ENCODE peak calls at places on chromosomes 6 and 20, in five cellular contexts. Z is spleen, O is breast epithelium, A is K562, S is sigmoid colon. P is an unnamed sample.

GRCh38 chr6:105898286-105898685 is 187.8 kb upstream of the PRDM1 start:
- DNase-seq in Z (no peak), O (no peak), A (no peak), S (no peak), P (no peak)

GRCh38 chr20:2967841-2968240 is 75.6 kb upstream of the GNRH2 start:
- DNase-seq in Z (no peak), O (no peak), A (no peak), S (no peak), P (no peak)

GRCh38 chr6:14796974-14797762 is 448.7 kb upstream of the JARID2 start:
- DNase-seq in Z (no peak), O (no peak), A (no peak), S (no peak), P (peak)

GRCh38 chr6:35718911-35719381 is 17.9 kb upstream of the ARMC12 start:
- DNase-seq in Z (no peak), O (no peak), A (no peak), S (peak), P (no peak)

GRCh38 chr6:100099189-100100074 is 105.4 kb upstream of the MCHR2 start:
- DNase-seq in Z (no peak), O (no peak), A (no peak), S (no peak), P (no peak)

GRCh38 chr6:93323630-93324029 is 95.7 kb downstream of the EPHA7 start:
- DNase-seq in Z (no peak), O (no peak), A (no peak), S (no peak), P (no peak)

GRCh38 chr6:14113951-14114350 is 3.6 kb upstream of the CD83 start:
- DNase-seq in Z (no peak), O (no peak), A (no peak), S (no peak), P (no peak)

GRCh38 chr6:36625161-36625919 is 31.2 kb downstream of the SRSF3 start:
- DNase-seq in Z (peak), O (no peak), A (no peak), S (peak), P (no peak)

GRCh38 chr6:53293691-53294090 is 55.1 kb downstream of the ELOVL5 start:
- DNase-seq in Z (no peak), O (no peak), A (no peak), S (no peak), P (no peak)

GRCh38 chr6:36650848-36651247 is 27.7 kb upstream of the CDKN1A start:
- DNase-seq in Z (no peak), O (no peak), A (no peak), S (no peak), P (no peak)

GRCh38 chr6:14092861-14093789 is 24.4 kb upstream of the CD83 start:
- DNase-seq in Z (no peak), O (no peak), A (no peak), S (no peak), P (no peak)

GRCh38 chr6:2351807-2352431 is 106.5 kb upstream of the GMDS start:
- DNase-seq in Z (no peak), O (no peak), A (no peak), S (no peak), P (no peak)

GRCh38 chr20:63636752-63637633 is 10.1 kb upstream of the GMEB2 start:
- DNase-seq in Z (no peak), O (no peak), A (peak), S (no peak), P (no peak)

GRCh38 chr6:104473021-104473429 is 386.7 kb downstream of the HACE1 start:
- DNase-seq in Z (no peak), O (no peak), A (no peak), S (no peak), P (no peak)

GRCh38 chr20:18466574-18466893 is 296 bp downstream of the DZANK1 start:
- DNase-seq in Z (no peak), O (no peak), A (no peak), S (no peak), P (no peak)

GRCh38 chr6:125294925-125295324 is 6.8 kb downstream of the HDDC2 start:
- DNase-seq in Z (no peak), O (no peak), A (no peak), S (no peak), P (no peak)

GRCh38 chr6:95325858-95326257 is 251.5 kb upstream of the MANEA start:
- DNase-seq in Z (no peak), O (no peak), A (no peak), S (no peak), P (no peak)

GRCh38 chr6:105608393-105608705 is 205.5 kb upstream of the PREP start:
- DNase-seq in Z (no peak), O (no peak), A (no peak), S (no peak), P (no peak)

GRCh38 chr6:105869835-105870506 is 216.2 kb upstream of the PRDM1 start:
- DNase-seq in Z (no peak), O (no peak), A (no peak), S (no peak), P (no peak)

GRCh38 chr6:95803889-95804288 is 211.9 kb upstream of the FUT9 start:
- DNase-seq in Z (no peak), O (no peak), A (no peak), S (no peak), P (no peak)

GRCh38 chr6:4780360-4780812 is 4.2 kb downstream of the CDYL start:
- DNase-seq in Z (no peak), O (no peak), A (no peak), S (no peak), P (no peak)

GRCh38 chr6:16576391-16577368 is 184.6 kb downstream of the ATXN1 start:
- DNase-seq in Z (no peak), O (no peak), A (no peak), S (no peak), P (no peak)

GRCh38 chr20:20568604-20569205 is 143.7 kb downstream of the RALGAPA2 start:
- DNase-seq in Z (no peak), O (no peak), A (peak), S (no peak), P (peak)

GRCh38 chr20:22567944-22568871 is 16.2 kb downstream of the FOXA2 start:
- DNase-seq in Z (no peak), O (no peak), A (no peak), S (no peak), P (no peak)

GRCh38 chr20:10427060-10427692 is 6.8 kb downstream of the MKKS start:
- DNase-seq in Z (peak), O (no peak), A (peak), S (no peak), P (no peak)

GRCh38 chr6:170292778-170293164 is 1.9 kb upstream of the DLL1 start:
- DNase-seq in Z (peak), O (no peak), A (peak), S (peak), P (no peak)

GRCh38 chr6:31799781-31800180 is 4.2 kb upstream of the VARS1 start:
- DNase-seq in Z (peak), O (no peak), A (no peak), S (no peak), P (no peak)

GRCh38 chr6:151537561-151537960 is 43.7 kb downstream of the CCDC170 start:
- DNase-seq in Z (no peak), O (no peak), A (no peak), S (no peak), P (no peak)

GRCh38 chr6:50956014-50956413 is 137.3 kb downstream of the TFAP2B start:
- DNase-seq in Z (no peak), O (no peak), A (no peak), S (no peak), P (no peak)

GRCh38 chr6:34585512-34586045 is 29.4 kb upstream of the SPDEF start:
- DNase-seq in Z (no peak), O (no peak), A (no peak), S (peak), P (no peak)

GRCh38 chr20:9390441-9390840 is 123.9 kb upstream of the LAMP5 start:
- DNase-seq in Z (no peak), O (no peak), A (no peak), S (no peak), P (no peak)

GRCh38 chr6:40803897-40804702 is 216.9 kb upstream of the LRFN2 start:
- DNase-seq in Z (no peak), O (no peak), A (no peak), S (no peak), P (no peak)

GRCh38 chr20:9838378-9839295 is at the start of gene PAK5:
- DNase-seq in Z (peak), O (peak), A (no peak), S (no peak), P (no peak)

GRCh38 chr20:25399038-25399430 is 8.4 kb upstream of the ABHD12 start:
- DNase-seq in Z (no peak), O (peak), A (peak), S (no peak), P (peak)

GRCh38 chr6:21946298-21946783 is 350.5 kb downstream of the PRL start:
- DNase-seq in Z (no peak), O (peak), A (no peak), S (no peak), P (no peak)
- TF ChIP-seq POLR2AphosphoS5 in Z (no peak), O (no peak), A (peak), S (no peak), P (no peak)

GRCh38 chr6:119077643-119078448 is 618 bp downstream of the FAM184A start:
- DNase-seq in Z (peak), O (peak), A (peak), S (peak), P (no peak)

GRCh38 chr6:119076966-119077642 is 1.4 kb downstream of the FAM184A start:
- DNase-seq in Z (no peak), O (no peak), A (no peak), S (no peak), P (no peak)

GRCh38 chr6:119079288-119079809 is 885 bp upstream of the FAM184A start:
- DNase-seq in Z (no peak), O (no peak), A (no peak), S (no peak), P (peak)

GRCh38 chr6:119076173-119076965 is 2.1 kb downstream of the FAM184A start:
- DNase-seq in Z (no peak), O (no peak), A (no peak), S (no peak), P (no peak)

GRCh38 chr6:119078449-119079287 is at the start of gene FAM184A:
- DNase-seq in Z (peak), O (peak), A (peak), S (peak), P (no peak)
- H3K27ac ChIP-seq in Z (peak), O (peak), A (peak), S (peak), P (no peak)

DNA sequence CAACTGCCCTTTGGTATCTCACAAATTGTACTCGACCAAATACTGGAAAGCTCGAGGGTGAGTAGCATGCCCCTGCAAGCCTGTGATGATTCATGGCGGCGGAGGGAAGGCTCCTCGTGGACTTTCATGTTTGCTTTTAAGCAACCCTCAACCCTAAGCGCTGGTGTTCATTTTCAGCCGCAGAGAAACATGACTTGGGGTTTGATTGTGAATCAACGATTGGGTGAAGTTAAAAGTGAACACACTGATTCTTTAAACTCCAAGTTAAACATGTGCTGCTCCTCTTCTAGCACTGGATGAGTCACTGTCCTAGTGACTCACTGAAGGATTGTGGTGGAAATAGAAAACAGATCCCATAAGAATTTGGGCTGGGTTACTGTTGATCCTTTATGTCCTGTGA is 8.3 kb downstream of the CD109 start:
- DNase-seq in Z (no peak), O (peak), A (no peak), S (no peak), P (no peak)
- TF ChIP-seq POLR2AphosphoS5 in Z (no peak), O (no peak), A (no peak), S (peak), P (no peak)

GRCh38 chr6:42050011-42050896 is at the start of gene TAF8:
- DNase-seq in Z (peak), O (peak), A (peak), S (peak), P (peak)

GRCh38 chr6:42047220-42047590 is 3.1 kb upstream of the TAF8 start:
- DNase-seq in Z (no peak), O (no peak), A (no peak), S (peak), P (no peak)

GRCh38 chr6:42047790-42048405 is 2.4 kb upstream of the TAF8 start:
- DNase-seq in Z (peak), O (peak), A (no peak), S (peak), P (no peak)

GRCh38 chr6:42050897-42051653 is 751 bp downstream of the TAF8 start:
- DNase-seq in Z (no peak), O (no peak), A (no peak), S (peak), P (no peak)

DNA sequence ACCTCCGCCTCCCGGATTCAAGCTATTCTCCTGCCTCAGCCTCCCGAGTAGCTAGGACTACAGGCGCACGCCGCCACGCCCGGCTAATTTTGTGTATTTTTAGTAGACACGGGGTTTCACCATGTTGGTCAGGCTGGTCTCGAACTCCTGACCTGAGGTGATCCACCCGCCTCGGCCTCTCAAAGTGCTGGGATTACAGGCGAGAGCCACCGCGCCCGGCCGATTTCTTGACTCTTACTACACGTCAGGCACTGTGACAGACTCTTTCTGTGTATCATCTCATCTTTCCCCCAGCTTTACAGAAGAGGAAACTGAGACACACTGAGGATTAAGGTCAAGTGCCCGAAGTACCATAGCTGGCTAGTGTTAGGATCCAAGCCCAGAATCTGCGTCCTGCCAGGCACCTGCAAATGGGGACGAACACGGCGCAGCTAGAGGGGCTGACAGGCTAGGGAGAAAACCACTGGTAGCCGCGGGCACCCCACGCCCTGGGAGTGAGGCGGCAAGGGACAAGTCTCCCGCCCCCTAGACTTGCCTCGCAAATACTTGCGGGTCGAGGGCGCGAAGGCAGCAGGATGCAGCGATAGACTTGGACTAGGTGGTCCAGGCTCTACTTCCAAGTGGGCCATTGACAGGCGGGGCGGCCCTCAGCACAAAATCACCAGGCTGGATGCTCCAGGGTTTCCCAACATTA is 1.1 kb upstream of the TAF8 start:
- DNase-seq in Z (peak), O (peak), A (no peak), S (peak), P (no peak)
- H3K27ac ChIP-seq in Z (peak), O (peak), A (peak), S (peak), P (no peak)

GRCh38 chr20:35741892-35742740 is at the start of gene RBM39:
- DNase-seq in Z (peak), O (peak), A (peak), S (peak), P (peak)
- TF ChIP-seq POLR2AphosphoS5 in Z (peak), O (peak), A (peak), S (peak), P (peak)

GRCh38 chr20:54131675-54132611 is 41.8 kb downstream of the CYP24A1 start:
- DNase-seq in Z (no peak), O (no peak), A (no peak), S (no peak), P (no peak)
- H3K27ac ChIP-seq in Z (no peak), O (peak), A (no peak), S (no peak), P (no peak)

P was measured in SK-N-MC.